ENCODE peak calls at places on chromosomes 5 and 9, in ten cellular contexts. One of them, this sample, is unnamed.

GRCh38 chr5:73327908-73328455 is 120.6 kb downstream of the FOXD1 start:
- DNase-seq in amniotic stem cell: no peak
- DNase-seq in AG08395: peak
- DNase-seq in skeletal muscle cell: no peak
- DNase-seq in heart left ventricle: no peak
- DNase-seq in Karpas-422: no peak
- DNase-seq in PC-9: peak
- DNase-seq in LoVo: peak
- DNase-seq in CD8-positive, alpha-beta T cell: no peak
- DNase-seq in glutamatergic neuron: no peak
- DNase-seq in this sample: no peak

GRCh38 chr5:61919920-61920319 is 386.1 kb upstream of the KIF2A start:
- DNase-seq in amniotic stem cell: no peak
- DNase-seq in AG08395: no peak
- DNase-seq in skeletal muscle cell: no peak
- DNase-seq in heart left ventricle: no peak
- DNase-seq in Karpas-422: no peak
- DNase-seq in PC-9: no peak
- DNase-seq in LoVo: no peak
- DNase-seq in CD8-positive, alpha-beta T cell: no peak
- DNase-seq in glutamatergic neuron: no peak
- DNase-seq in this sample: no peak

GRCh38 chr9:128124451-128124850 is 3.1 kb downstream of the PTGES2 start:
- DNase-seq in amniotic stem cell: no peak
- DNase-seq in AG08395: no peak
- DNase-seq in skeletal muscle cell: no peak
- DNase-seq in heart left ventricle: no peak
- DNase-seq in Karpas-422: no peak
- DNase-seq in PC-9: no peak
- DNase-seq in LoVo: no peak
- DNase-seq in CD8-positive, alpha-beta T cell: no peak
- DNase-seq in glutamatergic neuron: peak
- DNase-seq in this sample: no peak

GRCh38 chr9:110543631-110544051 is 35.9 kb downstream of the SVEP1 start:
- DNase-seq in amniotic stem cell: no peak
- DNase-seq in AG08395: peak
- DNase-seq in skeletal muscle cell: no peak
- DNase-seq in heart left ventricle: peak
- DNase-seq in Karpas-422: no peak
- DNase-seq in PC-9: no peak
- DNase-seq in LoVo: no peak
- DNase-seq in CD8-positive, alpha-beta T cell: no peak
- DNase-seq in glutamatergic neuron: no peak
- DNase-seq in this sample: peak

GRCh38 chr5:37751227-37751626 is 88.6 kb downstream of the GDNF start:
- DNase-seq in amniotic stem cell: peak
- DNase-seq in AG08395: no peak
- DNase-seq in skeletal muscle cell: no peak
- DNase-seq in heart left ventricle: no peak
- DNase-seq in Karpas-422: no peak
- DNase-seq in PC-9: no peak
- DNase-seq in LoVo: no peak
- DNase-seq in CD8-positive, alpha-beta T cell: no peak
- DNase-seq in glutamatergic neuron: no peak
- DNase-seq in this sample: no peak

GRCh38 chr5:128271859-128272446 is 188.4 kb downstream of the SLC12A2 start:
- DNase-seq in amniotic stem cell: peak
- DNase-seq in AG08395: peak
- DNase-seq in skeletal muscle cell: no peak
- DNase-seq in heart left ventricle: peak
- DNase-seq in Karpas-422: no peak
- DNase-seq in PC-9: peak
- DNase-seq in LoVo: peak
- DNase-seq in CD8-positive, alpha-beta T cell: no peak
- DNase-seq in glutamatergic neuron: no peak
- DNase-seq in this sample: peak

GRCh38 chr9:20658677-20659473 is 25.2 kb upstream of the FOCAD start:
- DNase-seq in amniotic stem cell: no peak
- DNase-seq in AG08395: no peak
- DNase-seq in skeletal muscle cell: no peak
- DNase-seq in heart left ventricle: no peak
- DNase-seq in Karpas-422: no peak
- DNase-seq in PC-9: no peak
- DNase-seq in LoVo: peak
- DNase-seq in CD8-positive, alpha-beta T cell: no peak
- DNase-seq in glutamatergic neuron: peak
- DNase-seq in this sample: no peak

GRCh38 chr5:140628711-140629110 is 4.3 kb downstream of the CD14 start:
- DNase-seq in amniotic stem cell: no peak
- DNase-seq in AG08395: no peak
- DNase-seq in skeletal muscle cell: no peak
- DNase-seq in heart left ventricle: no peak
- DNase-seq in Karpas-422: no peak
- DNase-seq in PC-9: no peak
- DNase-seq in LoVo: no peak
- DNase-seq in CD8-positive, alpha-beta T cell: no peak
- DNase-seq in glutamatergic neuron: no peak
- DNase-seq in this sample: no peak

GRCh38 chr9:85740821-85741111 is 988 bp downstream of the AGTPBP1 start:
- DNase-seq in amniotic stem cell: no peak
- DNase-seq in AG08395: no peak
- DNase-seq in skeletal muscle cell: no peak
- DNase-seq in heart left ventricle: no peak
- DNase-seq in Karpas-422: no peak
- DNase-seq in PC-9: no peak
- DNase-seq in LoVo: no peak
- DNase-seq in CD8-positive, alpha-beta T cell: no peak
- DNase-seq in glutamatergic neuron: no peak
- DNase-seq in this sample: no peak

GRCh38 chr5:173970878-173971650 is 17.9 kb upstream of the C5orf47 start:
- DNase-seq in amniotic stem cell: no peak
- DNase-seq in AG08395: no peak
- DNase-seq in skeletal muscle cell: no peak
- DNase-seq in heart left ventricle: no peak
- DNase-seq in Karpas-422: peak
- DNase-seq in PC-9: no peak
- DNase-seq in LoVo: no peak
- DNase-seq in CD8-positive, alpha-beta T cell: no peak
- DNase-seq in glutamatergic neuron: no peak
- DNase-seq in this sample: no peak

GRCh38 chr5:139417214-139417613 is 13.3 kb upstream of the SPATA24 start:
- DNase-seq in amniotic stem cell: no peak
- DNase-seq in AG08395: no peak
- DNase-seq in skeletal muscle cell: no peak
- DNase-seq in heart left ventricle: peak
- DNase-seq in Karpas-422: no peak
- DNase-seq in PC-9: no peak
- DNase-seq in LoVo: no peak
- DNase-seq in CD8-positive, alpha-beta T cell: no peak
- DNase-seq in glutamatergic neuron: no peak
- DNase-seq in this sample: no peak

GRCh38 chr9:14315754-14316573 is 2.0 kb upstream of the NFIB start:
- DNase-seq in amniotic stem cell: no peak
- DNase-seq in AG08395: no peak
- DNase-seq in skeletal muscle cell: no peak
- DNase-seq in heart left ventricle: peak
- DNase-seq in Karpas-422: no peak
- DNase-seq in PC-9: peak
- DNase-seq in LoVo: no peak
- DNase-seq in CD8-positive, alpha-beta T cell: no peak
- DNase-seq in glutamatergic neuron: peak
- DNase-seq in this sample: no peak

GRCh38 chr5:126454081-126454480 is 30.9 kb downstream of the GRAMD2B start:
- DNase-seq in amniotic stem cell: no peak
- DNase-seq in AG08395: no peak
- DNase-seq in skeletal muscle cell: no peak
- DNase-seq in heart left ventricle: peak
- DNase-seq in Karpas-422: no peak
- DNase-seq in PC-9: no peak
- DNase-seq in LoVo: no peak
- DNase-seq in CD8-positive, alpha-beta T cell: no peak
- DNase-seq in glutamatergic neuron: no peak
- DNase-seq in this sample: no peak

GRCh38 chr5:151150484-151151262 is 6.9 kb downstream of the ANXA6 start:
- DNase-seq in amniotic stem cell: no peak
- DNase-seq in AG08395: no peak
- DNase-seq in skeletal muscle cell: no peak
- DNase-seq in heart left ventricle: no peak
- DNase-seq in Karpas-422: peak
- DNase-seq in PC-9: no peak
- DNase-seq in LoVo: no peak
- DNase-seq in CD8-positive, alpha-beta T cell: peak
- DNase-seq in glutamatergic neuron: no peak
- DNase-seq in this sample: peak

This sample was measured in fibroblast of the conjunctiva.